ENCODE peak calls at places on chromosome 6, in seven cellular contexts. C, M, I, D, O, T and P are unnamed samples.

GRCh38 chr6:64505312-64505711 is 869.7 kb downstream of the PHF3 start:
- DNase-seq in C (no peak), M (no peak), I (peak), D (no peak), O (no peak), T (no peak), P (no peak)

GRCh38 chr6:34459899-34460593 is 5.8 kb upstream of the PACSIN1 start:
- DNase-seq in C (no peak), M (peak), I (peak), D (no peak), O (peak), T (no peak), P (no peak)

GRCh38 chr6:30037182-30037788 is 23.8 kb upstream of the POLR1H start:
- DNase-seq in C (peak), M (no peak), I (peak), D (no peak), O (no peak), T (no peak), P (no peak)

GRCh38 chr6:126180585-126180984 is 159.3 kb upstream of the CENPW start:
- DNase-seq in C (peak), M (peak), I (peak), D (no peak), O (peak), T (no peak), P (no peak)

GRCh38 chr6:161418458-161418945 is 144.6 kb upstream of the AGPAT4 start:
- DNase-seq in C (peak), M (peak), I (peak), D (peak), O (peak), T (peak), P (no peak)

GRCh38 chr6:28383235-28384142 is 16.1 kb downstream of the ZSCAN12 start:
- DNase-seq in C (peak), M (peak), I (peak), D (peak), O (peak), T (peak), P (peak)

GRCh38 chr6:107221519-107221918 is 106.2 kb upstream of the BEND3 start:
- DNase-seq in C (no peak), M (no peak), I (no peak), D (no peak), O (no peak), T (no peak), P (no peak)

GRCh38 chr6:39885691-39886090 is 48.6 kb downstream of the MOCS1 start:
- DNase-seq in C (no peak), M (no peak), I (no peak), D (no peak), O (no peak), T (no peak), P (no peak)

GRCh38 chr6:15027472-15027871 is 218.4 kb upstream of the JARID2 start:
- DNase-seq in C (no peak), M (no peak), I (no peak), D (no peak), O (no peak), T (no peak), P (no peak)

GRCh38 chr6:33092385-33092784 is 16.6 kb downstream of the HLA-DPB1 start:
- DNase-seq in C (no peak), M (no peak), I (no peak), D (no peak), O (no peak), T (no peak), P (no peak)

GRCh38 chr6:33088931-33089640 is 13.3 kb downstream of the HLA-DPB1 start:
- DNase-seq in C (no peak), M (no peak), I (peak), D (no peak), O (no peak), T (no peak), P (no peak)

GRCh38 chr6:33088258-33088930 is 12.6 kb downstream of the HLA-DPB1 start:
- DNase-seq in C (no peak), M (no peak), I (no peak), D (no peak), O (no peak), T (no peak), P (no peak)

GRCh38 chr6:33093857-33094256 is 18.1 kb downstream of the HLA-DPB1 start:
- DNase-seq in C (no peak), M (no peak), I (no peak), D (no peak), O (no peak), T (no peak), P (no peak)

DNA sequence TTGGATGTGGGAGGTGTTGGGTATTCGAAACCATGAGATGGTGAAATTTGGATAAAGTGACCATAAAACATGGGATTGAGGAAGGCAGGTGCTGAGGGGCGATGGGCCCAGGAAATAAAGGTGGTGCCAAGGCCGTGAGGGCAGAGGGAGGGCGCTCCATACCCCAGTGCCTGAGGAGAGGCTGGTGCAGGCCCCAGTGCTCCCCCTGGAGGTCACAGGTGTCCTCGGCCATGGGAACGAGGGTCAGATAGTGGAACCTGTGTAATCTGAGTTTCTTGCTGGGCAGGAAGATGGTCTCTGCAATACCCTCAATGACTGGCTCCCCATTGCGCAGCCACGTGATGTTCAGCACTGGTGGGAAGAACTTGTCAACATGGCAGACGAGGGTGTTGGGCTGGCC is 16.2 kb downstream of the HLA-DPB1 start:
- DNase-seq in C (no peak), M (no peak), I (no peak), D (peak), O (no peak), T (no peak), P (no peak)
- TF ChIP-seq CTCF in C (peak), M (peak), I (peak), D (peak), O (no peak), T (peak), P (peak)

GRCh38 chr6:168150551-168151444 is 71.8 kb upstream of the FRMD1 start:
- DNase-seq in C (no peak), M (no peak), I (no peak), D (no peak), O (no peak), T (no peak), P (peak)
- TF ChIP-seq CTCF in C (peak), M (peak), I (peak), D (peak), O (no peak), T (peak), P (peak)

GRCh38 chr6:93036835-93037234 is 382.5 kb downstream of the EPHA7 start:
- DNase-seq in C (no peak), M (peak), I (peak), D (no peak), O (peak), T (no peak), P (no peak)
- TF ChIP-seq CTCF in C (no peak), M (peak), I (peak), D (no peak), O (peak), T (peak), P (peak)

GRCh38 chr6:16505711-16506362 is 255.4 kb downstream of the ATXN1 start:
- DNase-seq in C (peak), M (no peak), I (peak), D (no peak), O (peak), T (no peak), P (no peak)
- TF ChIP-seq CTCF in C (no peak), M (no peak), I (peak), D (no peak), O (no peak), T (no peak), P (peak)

GRCh38 chr6:80005406-80005805 is 957 bp downstream of the TTK start:
- DNase-seq in C (no peak), M (no peak), I (no peak), D (no peak), O (no peak), T (no peak), P (no peak)
- TF ChIP-seq CTCF in C (no peak), M (no peak), I (no peak), D (no peak), O (no peak), T (no peak), P (no peak)

GRCh38 chr6:166463363-166464067 is 80.8 kb upstream of the MPC1 start:
- DNase-seq in C (no peak), M (no peak), I (no peak), D (no peak), O (no peak), T (no peak), P (no peak)
- TF ChIP-seq CTCF in C (no peak), M (no peak), I (no peak), D (no peak), O (no peak), T (no peak), P (no peak)